ENCODE peak calls at places on chromosomes 1 and 21, in ten cellular contexts. Q, L, O, X, A, T, M, W, N and P are unnamed samples.

GRCh38 chr1:236765831-236766230 is 29.3 kb upstream of the MTR start:
- DNase-seq in Q (no peak), L (no peak), O (no peak), X (no peak), A (no peak), T (no peak), M (no peak), W (no peak), N (no peak), P (no peak)

GRCh38 chr1:202821467-202821866 is 10.7 kb downstream of the PCAT6 start:
- DNase-seq in Q (no peak), L (peak), O (no peak), X (peak), A (no peak), T (no peak), M (no peak), W (no peak), N (no peak), P (no peak)

GRCh38 chr1:61191140-61191720 is 108.9 kb downstream of the NFIA start:
- DNase-seq in Q (no peak), L (no peak), O (no peak), X (no peak), A (no peak), T (no peak), M (no peak), W (no peak), N (no peak), P (no peak)

GRCh38 chr1:175663991-175664390 is 79.4 kb downstream of the TNR start:
- DNase-seq in Q (no peak), L (no peak), O (no peak), X (no peak), A (no peak), T (no peak), M (no peak), W (no peak), N (no peak), P (no peak)

GRCh38 chr1:115706774-115707425 is 61.6 kb downstream of the CASQ2 start:
- DNase-seq in Q (no peak), L (peak), O (peak), X (peak), A (no peak), T (no peak), M (no peak), W (no peak), N (no peak), P (peak)

GRCh38 chr1:34166191-34167090 is 1.4 kb upstream of the CSMD2 start:
- DNase-seq in Q (no peak), L (no peak), O (peak), X (no peak), A (no peak), T (no peak), M (peak), W (no peak), N (no peak), P (no peak)

GRCh38 chr1:177077006-177077405 is 87.5 kb downstream of the ASTN1 start:
- DNase-seq in Q (no peak), L (no peak), O (no peak), X (no peak), A (no peak), T (no peak), M (no peak), W (no peak), N (no peak), P (no peak)

GRCh38 chr1:69103213-69103612 is 464.5 kb upstream of the LRRC7 start:
- DNase-seq in Q (no peak), L (no peak), O (no peak), X (no peak), A (no peak), T (no peak), M (no peak), W (no peak), N (no peak), P (no peak)

GRCh38 chr1:35300376-35300775 is 31.9 kb downstream of the ZMYM4 start:
- DNase-seq in Q (no peak), L (no peak), O (no peak), X (no peak), A (no peak), T (no peak), M (no peak), W (no peak), N (no peak), P (no peak)

GRCh38 chr1:233172201-233172600 is 123.3 kb downstream of the PCNX2 start:
- DNase-seq in Q (no peak), L (no peak), O (peak), X (peak), A (no peak), T (no peak), M (no peak), W (no peak), N (no peak), P (no peak)
- TF ChIP-seq CTCF in Q (peak), L (peak), O (peak), X (peak), A (peak), T (no peak), M (peak), W (no peak), N (no peak), P (peak)

GRCh38 chr1:156608981-156609380 is 7.7 kb upstream of the GPATCH4 start:
- DNase-seq in Q (no peak), L (peak), O (peak), X (no peak), A (no peak), T (peak), M (no peak), W (no peak), N (peak), P (peak)
- TF ChIP-seq CTCF in Q (peak), L (peak), O (peak), X (peak), A (peak), T (peak), M (peak), W (peak), N (peak), P (peak)

GRCh38 chr21:37873655-37874054 is 42.6 kb downstream of the KCNJ6 start:
- DNase-seq in Q (no peak), L (peak), O (no peak), X (peak), A (no peak), T (no peak), M (no peak), W (no peak), N (no peak), P (no peak)
- TF ChIP-seq CTCF in Q (peak), L (peak), O (no peak), X (no peak), A (no peak), T (peak), M (no peak), W (no peak), N (no peak), P (peak)

DNA sequence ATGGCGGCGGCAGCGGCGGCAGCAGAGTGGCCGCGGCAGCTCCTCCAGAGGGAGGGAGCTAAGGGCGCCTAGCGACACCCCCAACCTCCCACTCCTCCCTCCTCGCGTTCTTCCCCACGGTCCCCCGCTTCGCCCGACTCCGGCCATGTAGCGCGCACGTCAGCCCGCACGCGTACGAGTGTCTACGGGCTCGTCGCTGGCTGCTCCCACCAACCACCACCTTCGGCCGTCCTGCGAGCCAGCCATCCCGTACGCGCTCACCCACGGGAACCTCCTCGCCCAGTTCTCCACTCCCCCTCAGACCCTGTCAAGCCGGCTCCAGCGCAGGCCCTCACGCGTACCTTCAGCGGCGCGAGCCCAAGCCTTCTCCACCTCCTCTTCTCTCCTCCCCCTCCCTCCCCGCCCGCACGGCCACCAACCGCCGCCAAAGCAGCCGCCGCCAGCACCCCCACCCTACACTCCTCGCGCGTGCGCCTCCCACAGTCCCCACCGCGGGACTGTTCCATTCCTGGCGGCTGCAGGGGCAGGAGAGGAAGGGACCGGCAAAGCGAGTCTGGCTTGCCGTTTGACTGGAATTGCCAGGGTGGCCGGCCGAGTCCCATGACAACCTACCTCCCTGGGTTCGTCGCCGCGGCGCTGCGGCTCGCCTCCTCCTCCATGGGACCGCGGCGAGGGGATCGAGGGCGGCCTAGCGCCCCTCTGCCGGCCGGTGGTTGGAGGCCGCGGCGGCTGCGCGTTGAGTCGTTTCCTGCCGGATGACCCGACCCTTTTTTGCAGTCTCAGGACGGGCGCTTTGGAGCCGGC is at the start of the genes DAP3 and YY1AP1:
- DNase-seq in Q (peak), L (peak), O (peak), X (peak), A (peak), T (peak), M (peak), W (peak), N (peak), P (peak)
- TF ChIP-seq CTCF in Q (no peak), L (no peak), O (no peak), X (no peak), A (no peak), T (no peak), M (no peak), W (peak), N (no peak), P (peak)

DNA sequence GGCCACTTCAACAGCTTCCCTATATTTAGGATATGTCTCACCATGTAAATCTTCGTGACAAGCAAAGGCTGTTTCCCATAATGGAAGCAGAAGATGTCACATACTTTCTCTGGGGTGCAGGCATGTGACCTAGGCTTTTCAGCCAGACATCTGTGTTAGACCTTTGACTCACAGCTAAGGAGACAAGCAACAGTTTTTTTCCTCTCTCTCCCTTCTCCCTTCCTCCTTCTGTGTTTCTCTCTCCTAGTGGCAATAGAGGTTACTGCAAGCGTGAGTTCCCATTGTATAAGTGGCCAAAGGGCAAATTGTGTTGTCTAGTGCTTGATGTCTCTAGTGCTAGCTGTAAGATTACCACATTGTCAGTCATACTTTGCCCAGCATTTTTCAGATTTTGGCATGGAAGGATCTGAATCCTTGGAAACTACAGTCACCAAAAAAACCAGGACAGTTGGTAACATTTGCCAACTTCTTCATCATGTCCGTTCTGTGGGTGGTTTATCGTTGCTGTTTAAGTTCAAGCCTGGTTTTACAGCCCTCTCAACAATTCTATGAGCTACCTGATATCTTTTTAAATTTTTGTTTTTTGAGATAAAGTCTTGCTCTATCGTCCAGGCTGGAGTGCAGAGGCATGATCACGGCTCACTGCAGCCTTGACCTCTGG is 44.4 kb upstream of the RABGAP1L start:
- DNase-seq in Q (no peak), L (peak), O (peak), X (peak), A (no peak), T (peak), M (peak), W (no peak), N (no peak), P (peak)
- TF ChIP-seq CTCF in Q (peak), L (peak), O (peak), X (peak), A (peak), T (peak), M (peak), W (peak), N (peak), P (peak)

DNA sequence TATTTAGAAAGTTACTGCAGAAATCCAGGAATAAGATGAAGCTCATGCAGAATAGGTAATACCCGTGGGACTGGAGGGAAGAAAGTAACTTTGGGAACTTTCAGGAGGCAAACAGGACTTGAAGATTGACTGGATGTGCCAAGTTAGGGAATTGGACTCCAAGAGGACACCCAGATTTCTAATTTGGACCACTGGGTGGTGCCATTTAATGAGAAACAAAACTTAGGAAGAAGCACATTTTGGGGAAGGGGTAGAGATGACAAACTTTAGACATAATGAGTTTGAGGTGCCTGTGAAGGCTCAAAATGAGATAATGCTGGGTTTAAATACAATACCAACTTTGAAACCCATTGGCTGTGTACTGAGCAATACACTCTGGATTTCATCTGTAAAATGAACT is 3.3 kb upstream of the B4GALT3 start:
- DNase-seq in Q (no peak), L (peak), O (peak), X (peak), A (no peak), T (no peak), M (no peak), W (no peak), N (no peak), P (peak)
- TF ChIP-seq CTCF in Q (peak), L (peak), O (peak), X (peak), A (no peak), T (peak), M (peak), W (no peak), N (no peak), P (peak)

GRCh38 chr1:151135433-151136385 is 10.7 kb downstream of the SEMA6C start:
- DNase-seq in Q (peak), L (no peak), O (no peak), X (no peak), A (no peak), T (peak), M (no peak), W (peak), N (no peak), P (no peak)
- TF ChIP-seq CTCF in Q (peak), L (no peak), O (no peak), X (no peak), A (no peak), T (peak), M (no peak), W (no peak), N (peak), P (peak)

GRCh38 chr1:183185941-183186490 is at the start of gene LAMC2:
- DNase-seq in Q (no peak), L (no peak), O (no peak), X (no peak), A (no peak), T (no peak), M (peak), W (peak), N (peak), P (peak)
- TF ChIP-seq CTCF in Q (peak), L (no peak), O (no peak), X (no peak), A (no peak), T (no peak), M (peak), W (peak), N (peak), P (peak)